ENCODE peak calls at places on chromosomes 12 and 14, in five cellular contexts. One of them, this sample, is unnamed.

GRCh38 chr14:19947413-19948090 is 16.8 kb downstream of the OR4K1 start:
- DNase-seq in IMR-90: no peak
- DNase-seq in neuronal stem cell: no peak
- DNase-seq in H1: no peak
- DNase-seq in mesenchymal stem cell: no peak
- DNase-seq in this sample: no peak

GRCh38 chr12:96431067-96431466 is 30.8 kb upstream of the CDK17 start:
- DNase-seq in IMR-90: no peak
- DNase-seq in neuronal stem cell: no peak
- DNase-seq in H1: no peak
- DNase-seq in mesenchymal stem cell: no peak
- DNase-seq in this sample: no peak

GRCh38 chr12:48999371-49000131 is at the start of gene DDN:
- DNase-seq in IMR-90: peak; percentile 52
- DNase-seq in neuronal stem cell: no peak
- DNase-seq in H1: peak; percentile 72
- DNase-seq in mesenchymal stem cell: peak; percentile 75
- DNase-seq in this sample: peak; percentile 61

GRCh38 chr14:20684662-20685456 is 499 bp downstream of the RNASE4 start:
- DNase-seq in IMR-90: peak; percentile 43
- DNase-seq in neuronal stem cell: no peak
- DNase-seq in H1: no peak
- DNase-seq in mesenchymal stem cell: peak; percentile 70
- DNase-seq in this sample: peak; percentile 68

GRCh38 chr14:36785511-36785910 is 123.9 kb downstream of the PAX9 start:
- DNase-seq in IMR-90: no peak
- DNase-seq in neuronal stem cell: no peak
- DNase-seq in H1: no peak
- DNase-seq in mesenchymal stem cell: no peak
- DNase-seq in this sample: no peak

GRCh38 chr12:96121271-96121711 is 72.9 kb upstream of the ELK3 start:
- DNase-seq in IMR-90: peak; percentile 14
- DNase-seq in neuronal stem cell: no peak
- DNase-seq in H1: no peak
- DNase-seq in mesenchymal stem cell: peak; percentile 43
- DNase-seq in this sample: no peak

GRCh38 chr14:94644102-94644535 is 31.9 kb downstream of the SERPINA3 start:
- DNase-seq in IMR-90: no peak
- DNase-seq in neuronal stem cell: no peak
- DNase-seq in H1: no peak
- DNase-seq in mesenchymal stem cell: no peak
- DNase-seq in this sample: no peak

GRCh38 chr14:24941719-24942118 is 108.2 kb downstream of the STXBP6 start:
- DNase-seq in IMR-90: no peak
- DNase-seq in neuronal stem cell: no peak
- DNase-seq in H1: no peak
- DNase-seq in mesenchymal stem cell: no peak
- DNase-seq in this sample: no peak

GRCh38 chr12:119994892-119995658 is 6.0 kb downstream of the BICDL1 start:
- DNase-seq in IMR-90: no peak
- DNase-seq in neuronal stem cell: no peak
- DNase-seq in H1: no peak
- DNase-seq in mesenchymal stem cell: no peak
- DNase-seq in this sample: no peak

GRCh38 chr12:46830731-46831334 is 5.0 kb upstream of the SLC38A4 start:
- DNase-seq in IMR-90: no peak
- DNase-seq in neuronal stem cell: peak; percentile 5
- DNase-seq in H1: peak; percentile 59
- DNase-seq in mesenchymal stem cell: peak; percentile 29
- DNase-seq in this sample: peak; percentile 63

GRCh38 chr14:80315681-80316080 is 104.4 kb upstream of the DIO2 start:
- DNase-seq in IMR-90: peak; percentile 42
- DNase-seq in neuronal stem cell: no peak
- DNase-seq in H1: no peak
- DNase-seq in mesenchymal stem cell: no peak
- DNase-seq in this sample: no peak

GRCh38 chr14:34329281-34329680 is 132.8 kb downstream of the SPTSSA start:
- DNase-seq in IMR-90: peak; percentile 14
- DNase-seq in neuronal stem cell: no peak
- DNase-seq in H1: no peak
- DNase-seq in mesenchymal stem cell: no peak
- DNase-seq in this sample: no peak

GRCh38 chr14:60106341-60106740 is 14.6 kb downstream of the PCNX4 start:
- DNase-seq in IMR-90: peak; percentile 76
- DNase-seq in neuronal stem cell: no peak
- DNase-seq in H1: no peak
- DNase-seq in mesenchymal stem cell: peak; percentile 86
- DNase-seq in this sample: no peak

GRCh38 chr12:54175130-54175963 is 13.4 kb downstream of the SMUG1 start:
- DNase-seq in IMR-90: no peak
- DNase-seq in neuronal stem cell: no peak
- DNase-seq in H1: no peak
- DNase-seq in mesenchymal stem cell: no peak
- DNase-seq in this sample: no peak

GRCh38 chr12:21819236-21819635 is 44.7 kb upstream of the KCNJ8 start:
- DNase-seq in IMR-90: peak; percentile 63
- DNase-seq in neuronal stem cell: no peak
- DNase-seq in H1: no peak
- DNase-seq in mesenchymal stem cell: no peak
- DNase-seq in this sample: no peak

GRCh38 chr12:84480803-84481202 is 431.8 kb downstream of the SLC6A15 start:
- DNase-seq in IMR-90: no peak
- DNase-seq in neuronal stem cell: no peak
- DNase-seq in H1: no peak
- DNase-seq in mesenchymal stem cell: no peak
- DNase-seq in this sample: no peak

GRCh38 chr14:22391908-22392307 is 197.1 kb downstream of the DAD1 start:
- DNase-seq in IMR-90: peak; percentile 65
- DNase-seq in neuronal stem cell: peak; percentile 64
- DNase-seq in H1: no peak
- DNase-seq in mesenchymal stem cell: peak; percentile 76
- DNase-seq in this sample: peak; percentile 69

GRCh38 chr12:105814283-105814682 is 324.5 kb downstream of the NUAK1 start:
- DNase-seq in IMR-90: no peak
- DNase-seq in neuronal stem cell: peak; percentile 30
- DNase-seq in H1: no peak
- DNase-seq in mesenchymal stem cell: no peak
- DNase-seq in this sample: no peak

DNA sequence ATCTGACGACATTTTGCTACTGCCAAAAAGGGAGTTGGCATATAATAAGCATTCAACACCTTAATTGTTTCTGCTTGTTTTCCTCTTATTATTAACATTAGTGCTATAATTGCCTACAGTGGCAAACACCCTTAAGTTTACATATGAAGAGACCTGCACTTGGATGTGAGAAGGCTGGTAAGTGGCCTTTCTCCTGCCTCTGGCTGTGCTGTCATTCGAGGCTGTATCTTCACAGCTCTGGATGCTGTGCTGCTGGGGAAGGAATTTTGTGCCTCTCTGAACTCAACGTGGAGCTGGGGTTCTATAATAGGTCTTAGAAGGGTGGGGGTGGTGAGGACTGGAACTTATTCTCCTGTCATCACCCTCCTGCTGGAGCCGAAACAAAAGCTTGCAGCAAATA is 385.9 kb downstream of the EMP1 start:
- DNase-seq in IMR-90: no peak
- DNase-seq in neuronal stem cell: no peak
- DNase-seq in H1: no peak
- DNase-seq in mesenchymal stem cell: no peak
- DNase-seq in this sample: no peak
- H3K14ac ChIP-seq in IMR-90: no peak overlapping the region
- H3K14ac ChIP-seq in neuronal stem cell: no peak overlapping the region
- H3K14ac ChIP-seq in H1: no peak overlapping the region
- H3K14ac ChIP-seq in mesenchymal stem cell: no peak overlapping the region
- H3K14ac ChIP-seq in this sample: no peak overlapping the region

GRCh38 chr14:75831971-75832370 is 149.8 kb downstream of the TGFB3 start:
- DNase-seq in IMR-90: peak; percentile 59
- DNase-seq in neuronal stem cell: no peak
- DNase-seq in H1: no peak
- DNase-seq in mesenchymal stem cell: peak; percentile 33
- DNase-seq in this sample: no peak
- H3K14ac ChIP-seq in IMR-90: peak overlapping the region; percentile 12
- H3K14ac ChIP-seq in neuronal stem cell: no peak overlapping the region
- H3K14ac ChIP-seq in H1: no peak overlapping the region
- H3K14ac ChIP-seq in mesenchymal stem cell: no peak overlapping the region
- H3K14ac ChIP-seq in this sample: no peak overlapping the region

GRCh38 chr12:6554990-6555691 is 701 bp downstream of the IFFO1 start:
- DNase-seq in IMR-90: no peak
- DNase-seq in neuronal stem cell: no peak
- DNase-seq in H1: no peak
- DNase-seq in mesenchymal stem cell: peak; percentile 48
- DNase-seq in this sample: no peak
- H3K14ac ChIP-seq in IMR-90: peak overlapping the region; percentile 97
- H3K14ac ChIP-seq in neuronal stem cell: peak overlapping the region; percentile 97
- H3K14ac ChIP-seq in H1: no peak overlapping the region
- H3K14ac ChIP-seq in mesenchymal stem cell: peak overlapping the region; percentile 93
- H3K14ac ChIP-seq in this sample: peak overlapping the region; percentile 8

GRCh38 chr14:99647407-99647806 is 2.5 kb downstream of the HHIPL1 start:
- DNase-seq in IMR-90: peak; percentile 26
- DNase-seq in neuronal stem cell: no peak
- DNase-seq in H1: no peak
- DNase-seq in mesenchymal stem cell: peak; percentile 54
- DNase-seq in this sample: no peak

GRCh38 chr14:99643343-99643742 is 1.6 kb upstream of the HHIPL1 start:
- DNase-seq in IMR-90: no peak
- DNase-seq in neuronal stem cell: no peak
- DNase-seq in H1: no peak
- DNase-seq in mesenchymal stem cell: no peak
- DNase-seq in this sample: no peak

GRCh38 chr14:99644035-99644587 is 818 bp upstream of the HHIPL1 start:
- DNase-seq in IMR-90: no peak
- DNase-seq in neuronal stem cell: no peak
- DNase-seq in H1: no peak
- DNase-seq in mesenchymal stem cell: no peak
- DNase-seq in this sample: no peak

GRCh38 chr14:99645545-99646505 is 896 bp downstream of the HHIPL1 start:
- DNase-seq in IMR-90: no peak
- DNase-seq in neuronal stem cell: no peak
- DNase-seq in H1: peak; percentile 54
- DNase-seq in mesenchymal stem cell: no peak
- DNase-seq in this sample: no peak

DNA sequence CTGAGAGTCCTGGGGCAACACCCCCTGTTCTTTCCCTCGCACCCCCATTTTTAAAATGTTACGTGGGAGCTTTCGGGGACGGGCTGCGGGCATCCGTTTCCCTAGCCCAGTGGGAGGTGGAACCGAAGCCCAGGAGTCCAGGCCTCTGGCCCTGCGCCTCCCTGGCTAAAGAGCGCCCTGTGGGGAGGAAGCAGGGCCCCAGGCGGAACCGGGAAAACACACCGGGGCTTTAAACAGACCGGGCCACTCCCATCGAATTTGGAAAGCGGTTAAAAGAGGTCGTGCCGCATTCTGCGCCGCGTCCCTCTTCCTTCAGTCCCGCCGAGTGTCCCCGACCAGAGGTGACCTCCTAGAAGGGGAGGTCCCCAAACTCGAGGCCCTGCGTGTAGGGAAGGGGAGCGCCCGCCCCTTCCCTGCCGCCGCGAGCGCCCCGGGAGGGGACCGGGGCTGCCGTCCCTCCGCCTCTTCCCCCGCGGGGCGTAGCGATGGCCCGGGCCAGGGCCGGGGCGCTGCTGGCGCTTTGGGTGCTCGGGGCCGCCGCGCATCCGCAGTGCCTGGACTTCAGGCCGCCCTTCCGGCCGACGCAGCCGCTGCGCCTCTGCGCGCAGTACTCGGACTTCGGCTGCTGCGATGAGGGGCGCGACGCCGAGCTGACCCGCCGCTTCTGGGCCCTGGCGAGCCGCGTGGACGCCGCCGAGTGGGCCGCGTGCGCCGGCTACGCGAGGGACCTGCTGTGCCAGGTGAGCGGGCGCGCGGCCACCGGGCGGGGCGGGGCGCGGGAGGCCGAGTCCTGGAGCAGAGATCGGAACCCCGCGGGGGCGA is at the start of gene HHIPL1:
- DNase-seq in IMR-90: peak; percentile 17
- DNase-seq in neuronal stem cell: no peak
- DNase-seq in H1: peak; percentile 70
- DNase-seq in mesenchymal stem cell: peak; percentile 22
- DNase-seq in this sample: no peak
- H3K14ac ChIP-seq in IMR-90: no peak within 1 kb of the TSS
- H3K14ac ChIP-seq in neuronal stem cell: peak within 1 kb of the TSS; percentile 99
- H3K14ac ChIP-seq in H1: no peak within 1 kb of the TSS
- H3K14ac ChIP-seq in mesenchymal stem cell: peak within 1 kb of the TSS; percentile 86
- H3K14ac ChIP-seq in this sample: peak within 1 kb of the TSS; percentile 26

GRCh38 chr12:108641446-108642268 is 8.0 kb upstream of the SELPLG start:
- DNase-seq in IMR-90: no peak
- DNase-seq in neuronal stem cell: no peak
- DNase-seq in H1: no peak
- DNase-seq in mesenchymal stem cell: no peak
- DNase-seq in this sample: peak; percentile 32
- H3K14ac ChIP-seq in IMR-90: no peak overlapping the region
- H3K14ac ChIP-seq in neuronal stem cell: no peak overlapping the region
- H3K14ac ChIP-seq in H1: no peak overlapping the region
- H3K14ac ChIP-seq in mesenchymal stem cell: no peak overlapping the region
- H3K14ac ChIP-seq in this sample: no peak overlapping the region

GRCh38 chr14:49816844-49817243 is 35.7 kb downstream of the NEMF start:
- DNase-seq in IMR-90: no peak
- DNase-seq in neuronal stem cell: no peak
- DNase-seq in H1: no peak
- DNase-seq in mesenchymal stem cell: no peak
- DNase-seq in this sample: no peak

DNA sequence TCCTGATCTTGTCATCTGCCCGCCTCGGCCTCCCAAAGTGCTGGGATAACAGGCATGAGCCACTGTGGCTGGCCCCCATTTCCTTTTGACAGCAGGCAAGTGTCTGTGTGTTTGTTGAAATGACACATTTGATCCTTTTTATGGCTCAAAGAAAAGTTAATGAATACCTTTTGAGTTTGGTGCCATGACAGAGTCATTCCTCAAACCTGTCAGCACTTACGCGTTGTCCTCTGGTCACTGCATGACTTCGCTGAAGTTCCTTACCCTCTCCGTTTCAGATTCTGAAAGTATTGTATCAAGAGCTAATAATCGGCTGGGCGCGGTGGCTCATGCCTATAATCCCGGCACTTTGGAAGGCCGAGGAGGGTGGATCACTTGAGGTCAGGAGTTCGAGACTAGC is 32.4 kb downstream of the NEMF start:
- DNase-seq in IMR-90: no peak
- DNase-seq in neuronal stem cell: no peak
- DNase-seq in H1: no peak
- DNase-seq in mesenchymal stem cell: no peak
- DNase-seq in this sample: no peak
- H3K14ac ChIP-seq in IMR-90: no peak overlapping the region
- H3K14ac ChIP-seq in neuronal stem cell: no peak overlapping the region
- H3K14ac ChIP-seq in H1: no peak overlapping the region
- H3K14ac ChIP-seq in mesenchymal stem cell: no peak overlapping the region
- H3K14ac ChIP-seq in this sample: no peak overlapping the region

GRCh38 chr12:7129647-7130536 is at the start of gene CLSTN3:
- DNase-seq in IMR-90: peak; percentile 68
- DNase-seq in neuronal stem cell: peak; percentile 83
- DNase-seq in H1: peak; percentile 90
- DNase-seq in mesenchymal stem cell: peak; percentile 73
- DNase-seq in this sample: peak; percentile 96
- H3K14ac ChIP-seq in IMR-90: peak within 1 kb of the TSS; percentile 17
- H3K14ac ChIP-seq in neuronal stem cell: peak within 1 kb of the TSS; percentile 39
- H3K14ac ChIP-seq in H1: no peak within 1 kb of the TSS
- H3K14ac ChIP-seq in mesenchymal stem cell: peak within 1 kb of the TSS; percentile 96
- H3K14ac ChIP-seq in this sample: peak within 1 kb of the TSS; percentile 87

This sample was measured in H9.